ENCODE peak calls at places on chromosomes 5 and 9, in nine cellular contexts. N, J, A, P, O, K, G, U and E are unnamed samples.
A peak's percentile ranks its signal among the peaks of the same experiment; 100 is the strongest.

GRCh38 chr9:131743501-131743900 is 3.6 kb upstream of the RAPGEF1 start:
- DNase-seq in P (no peak), O (no peak), N (no peak), U (no peak), G (no peak), A (no peak), K (peak; percentile 71), J (no peak), E (no peak)

GRCh38 chr5:54738118-54738972 is 220.8 kb downstream of the SNX18 start:
- DNase-seq in O (no peak), G (peak; percentile 40), N (peak; percentile 89), U (peak; percentile 69), J (no peak), K (no peak), A (peak; percentile 51), P (no peak), E (peak; percentile 38)

GRCh38 chr5:116632890-116633289 is 58.3 kb upstream of the SEMA6A start:
- DNase-seq in N (no peak), P (no peak), J (no peak), K (peak; percentile 78), G (no peak), U (no peak), O (no peak), A (no peak), E (no peak)

GRCh38 chr5:82610686-82611085 is 332.5 kb upstream of the RPS23 start:
- DNase-seq in G (no peak), P (no peak), A (no peak), O (no peak), N (no peak), J (no peak), K (no peak), U (no peak), E (no peak)

GRCh38 chr5:117713585-117714198 is 1139.1 kb upstream of the SEMA6A start:
- DNase-seq in A (no peak), K (peak; percentile 2), N (no peak), G (no peak), U (no peak), J (no peak), O (no peak), P (no peak), E (no peak)

GRCh38 chr9:35306281-35306680 is 144.5 kb downstream of the UNC13B start:
- DNase-seq in O (no peak), A (no peak), N (no peak), K (no peak), J (no peak), U (peak; percentile 45), P (peak; percentile 4), G (no peak), E (no peak)

GRCh38 chr5:114658179-114658578 is 296.3 kb downstream of the KCNN2 start:
- DNase-seq in P (no peak), N (no peak), U (no peak), G (no peak), A (no peak), O (no peak), J (no peak), K (peak; percentile 7), E (no peak)

GRCh38 chr5:138054863-138055558 is 22.1 kb upstream of the FAM13B start:
- DNase-seq in N (no peak), J (no peak), G (no peak), O (no peak), A (no peak), K (peak; percentile 23), U (no peak), P (no peak), E (no peak)

GRCh38 chr5:73801736-73802135 is 175.7 kb downstream of the ARHGEF28 start:
- DNase-seq in U (no peak), K (no peak), O (no peak), A (no peak), P (no peak), N (no peak), G (no peak), J (no peak), E (no peak)

GRCh38 chr9:468766-469496 is 254.3 kb downstream of the DOCK8 start:
- DNase-seq in O (no peak), G (no peak), P (no peak), J (no peak), U (no peak), A (no peak), N (no peak), K (no peak), E (no peak)

GRCh38 chr5:56078675-56079500 is 84.1 kb upstream of the IL6ST start:
- DNase-seq in U (peak; percentile 41), O (no peak), N (no peak), J (no peak), A (peak; percentile 44), G (no peak), K (peak; percentile 46), P (no peak), E (no peak)

GRCh38 chr9:30078195-30078594 is 2306.2 kb upstream of the ACO1 start:
- DNase-seq in U (no peak), N (no peak), J (no peak), K (no peak), P (no peak), G (no peak), O (no peak), A (no peak), E (no peak)

GRCh38 chr5:59759600-59760357 is 133.7 kb downstream of the PDE4D start:
- DNase-seq in G (no peak), P (no peak), A (no peak), K (no peak), O (no peak), J (no peak), U (no peak), N (no peak), E (no peak)

GRCh38 chr9:445033-445432 is 230.4 kb downstream of the DOCK8 start:
- DNase-seq in P (peak; percentile 10), N (peak; percentile 75), U (no peak), A (no peak), G (peak; percentile 30), K (no peak), J (peak; percentile 50), O (no peak), E (no peak)

GRCh38 chr9:136374183-136374575 is 710 bp upstream of the CARD9 start:
- DNase-seq in U (no peak), K (no peak), O (no peak), J (no peak), N (no peak), G (no peak), A (no peak), P (no peak), E (no peak)

GRCh38 chr9:136370687-136371530 is 2.6 kb downstream of the CARD9 start:
- DNase-seq in U (peak; percentile 59), P (no peak), N (peak; percentile 64), A (no peak), O (no peak), K (peak; percentile 89), G (peak; percentile 39), J (no peak), E (no peak)

GRCh38 chr9:136372006-136372405 is 1.5 kb downstream of the CARD9 start:
- DNase-seq in K (no peak), N (peak; percentile 67), U (no peak), O (no peak), P (no peak), J (no peak), A (no peak), G (peak; percentile 40), E (no peak)

GRCh38 chr9:136373300-136374182 is at the start of gene CARD9:
- DNase-seq in P (no peak), G (peak; percentile 46), U (no peak), J (no peak), K (peak; percentile 16), O (peak; percentile 83), A (no peak), N (peak; percentile 81), E (peak; percentile 55)

GRCh38 chr9:136372561-136373299 is 739 bp downstream of the CARD9 start:
- DNase-seq in U (peak; percentile 86), G (peak; percentile 62), N (peak; percentile 90), A (peak; percentile 51), J (peak; percentile 19), O (peak; percentile 84), K (peak; percentile 88), P (no peak), E (peak; percentile 74)
- H3K27me3 ChIP-seq in U (no peaks in the 10 kb centered on the region), G (no peaks in the 10 kb centered on the region), N (no peaks in the 10 kb centered on the region), A (no peaks in the 10 kb centered on the region), J (no peaks in the 10 kb centered on the region), O (no peaks in the 10 kb centered on the region), K (no peaks in the 10 kb centered on the region), P (no peaks in the 10 kb centered on the region), E (no peaks in the 10 kb centered on the region)

DNA sequence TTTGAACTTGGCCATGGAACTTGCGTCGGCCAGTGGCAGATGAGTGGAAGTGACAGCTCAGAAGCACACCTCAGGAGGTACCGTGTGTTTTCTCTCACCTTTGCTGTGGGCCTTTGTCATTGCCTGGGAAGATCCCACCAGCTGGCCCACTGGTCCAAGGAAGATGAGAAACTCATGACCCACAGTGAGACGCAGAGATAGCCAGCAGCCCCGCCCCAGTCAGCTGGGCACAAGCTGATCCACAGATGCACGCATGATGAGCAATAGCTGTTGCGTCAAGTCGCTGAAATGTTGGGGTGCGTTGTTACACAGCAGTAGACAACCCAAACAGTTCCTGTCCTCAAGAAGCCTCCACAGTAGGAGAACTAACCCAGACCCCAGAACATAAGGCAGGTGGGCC is 30.8 kb upstream of the UNC5A start:
- DNase-seq in K (no peak), O (no peak), U (no peak), N (no peak), A (no peak), J (no peak), P (no peak), G (no peak), E (no peak)
- H3K27me3 ChIP-seq in K (no peaks in the 10 kb centered on the region), O (no peaks in the 10 kb centered on the region), U (peaks cover 50% of the 10 kb centered on the region), N (no peaks in the 10 kb centered on the region), A (no peaks in the 10 kb centered on the region), J (no peaks in the 10 kb centered on the region), P (no peaks in the 10 kb centered on the region), G (no peaks in the 10 kb centered on the region), E (no peaks in the 10 kb centered on the region)

GRCh38 chr5:93088997-93089396 is 492.0 kb downstream of the NR2F1-AS1 start:
- DNase-seq in G (no peak), P (no peak), U (no peak), K (no peak), O (no peak), J (no peak), N (no peak), A (no peak), E (no peak)
- H3K27me3 ChIP-seq in G (no peaks in the 10 kb centered on the region), P (no peaks in the 10 kb centered on the region), U (no peaks in the 10 kb centered on the region), K (no peaks in the 10 kb centered on the region), O (no peaks in the 10 kb centered on the region), J (peaks cover 86% of the 10 kb centered on the region), N (no peaks in the 10 kb centered on the region), A (no peaks in the 10 kb centered on the region), E (no peaks in the 10 kb centered on the region)

GRCh38 chr5:109826-110225 is 17.9 kb downstream of the PLEKHG4B start:
- DNase-seq in U (no peak), N (no peak), A (no peak), J (no peak), G (no peak), O (no peak), K (no peak), P (no peak), E (no peak)

GRCh38 chr5:107526-107925 is 15.6 kb downstream of the PLEKHG4B start:
- DNase-seq in U (no peak), K (no peak), G (no peak), P (no peak), A (no peak), J (no peak), O (no peak), N (no peak), E (no peak)

GRCh38 chr5:106587-106986 is 14.6 kb downstream of the PLEKHG4B start:
- DNase-seq in G (no peak), O (no peak), P (no peak), J (peak; percentile 72), U (no peak), K (no peak), N (no peak), A (no peak), E (no peak)

GRCh38 chr5:111171-111570 is 19.2 kb downstream of the PLEKHG4B start:
- DNase-seq in G (no peak), P (no peak), N (no peak), U (no peak), K (no peak), O (no peak), J (no peak), A (no peak), E (no peak)

GRCh38 chr5:110270-110888 is 18.4 kb downstream of the PLEKHG4B start:
- DNase-seq in O (no peak), G (no peak), K (no peak), A (no peak), P (no peak), J (no peak), U (no peak), N (no peak), E (no peak)
- H3K27me3 ChIP-seq in O (peaks cover 1% of the 10 kb centered on the region), G (no peaks in the 10 kb centered on the region), K (no peaks in the 10 kb centered on the region), A (no peaks in the 10 kb centered on the region), P (peaks cover 9% of the 10 kb centered on the region), J (no peaks in the 10 kb centered on the region), U (peaks cover 20% of the 10 kb centered on the region), N (no peaks in the 10 kb centered on the region), E (no peaks in the 10 kb centered on the region)